ENCODE peak calls at places on chromosomes 11 and 22, in four cellular contexts. One of them, this sample, is unnamed.

GRCh38 chr22:49878206-49878605 is 24.6 kb downstream of the ZBED4 start:
- DNase-seq in activated naive CD8-positive, alpha-beta T cell treated with anti-CD3 and anti-CD28 coated beads, Interleukin-2, amount 50 U/mL, for 24 hours: no peak
- DNase-seq in cardiac muscle cell: no peak
- DNase-seq in psoas muscle: no peak
- DNase-seq in this sample: no peak

GRCh38 chr22:19107730-19108074 is 14.5 kb downstream of the DGCR2 start:
- DNase-seq in activated naive CD8-positive, alpha-beta T cell treated with anti-CD3 and anti-CD28 coated beads, Interleukin-2, amount 50 U/mL, for 24 hours: no peak
- DNase-seq in psoas muscle: no peak
- DNase-seq in cardiac muscle cell: no peak
- DNase-seq in this sample: no peak

GRCh38 chr22:35538801-35539321 is 1.8 kb upstream of the RASD2 start:
- DNase-seq in activated naive CD8-positive, alpha-beta T cell treated with anti-CD3 and anti-CD28 coated beads, Interleukin-2, amount 50 U/mL, for 24 hours: peak; percentile 60
- DNase-seq in cardiac muscle cell: peak; percentile 38
- DNase-seq in psoas muscle: no peak
- DNase-seq in this sample: no peak

GRCh38 chr22:38754247-38755154 is 1.3 kb downstream of the SUN2 start:
- DNase-seq in activated naive CD8-positive, alpha-beta T cell treated with anti-CD3 and anti-CD28 coated beads, Interleukin-2, amount 50 U/mL, for 24 hours: peak; percentile 38
- DNase-seq in cardiac muscle cell: peak; percentile 41
- DNase-seq in psoas muscle: peak; percentile 83
- DNase-seq in this sample: peak; percentile 74

GRCh38 chr11:109707411-109707810 is 285.4 kb downstream of the C11orf87 start:
- DNase-seq in cardiac muscle cell: no peak
- DNase-seq in activated naive CD8-positive, alpha-beta T cell treated with anti-CD3 and anti-CD28 coated beads, Interleukin-2, amount 50 U/mL, for 24 hours: no peak
- DNase-seq in psoas muscle: no peak
- DNase-seq in this sample: no peak

GRCh38 chr11:88552377-88553029 is 215.0 kb upstream of the CTSC start:
- DNase-seq in activated naive CD8-positive, alpha-beta T cell treated with anti-CD3 and anti-CD28 coated beads, Interleukin-2, amount 50 U/mL, for 24 hours: peak; percentile 35
- DNase-seq in psoas muscle: no peak
- DNase-seq in cardiac muscle cell: peak; percentile 72
- DNase-seq in this sample: peak; percentile 58

GRCh38 chr22:37387793-37388192 is 39.5 kb downstream of the ELFN2 start:
- DNase-seq in cardiac muscle cell: no peak
- DNase-seq in activated naive CD8-positive, alpha-beta T cell treated with anti-CD3 and anti-CD28 coated beads, Interleukin-2, amount 50 U/mL, for 24 hours: no peak
- DNase-seq in psoas muscle: no peak
- DNase-seq in this sample: no peak

GRCh38 chr11:76788661-76789442 is 5.7 kb downstream of the TSKU start:
- DNase-seq in activated naive CD8-positive, alpha-beta T cell treated with anti-CD3 and anti-CD28 coated beads, Interleukin-2, amount 50 U/mL, for 24 hours: no peak
- DNase-seq in cardiac muscle cell: no peak
- DNase-seq in psoas muscle: no peak
- DNase-seq in this sample: peak; percentile 77

GRCh38 chr22:23213581-23214341 is 33.5 kb downstream of the BCR start:
- DNase-seq in psoas muscle: no peak
- DNase-seq in cardiac muscle cell: no peak
- DNase-seq in activated naive CD8-positive, alpha-beta T cell treated with anti-CD3 and anti-CD28 coated beads, Interleukin-2, amount 50 U/mL, for 24 hours: no peak
- DNase-seq in this sample: peak; percentile 1

GRCh38 chr11:17333799-17334586 is 17.6 kb upstream of the NCR3LG1 start:
- DNase-seq in activated naive CD8-positive, alpha-beta T cell treated with anti-CD3 and anti-CD28 coated beads, Interleukin-2, amount 50 U/mL, for 24 hours: no peak
- DNase-seq in cardiac muscle cell: no peak
- DNase-seq in psoas muscle: no peak
- DNase-seq in this sample: peak; percentile 58

GRCh38 chr11:71078482-71078881 is 173.9 kb downstream of the SHANK2 start:
- DNase-seq in psoas muscle: no peak
- DNase-seq in cardiac muscle cell: no peak
- DNase-seq in activated naive CD8-positive, alpha-beta T cell treated with anti-CD3 and anti-CD28 coated beads, Interleukin-2, amount 50 U/mL, for 24 hours: no peak
- DNase-seq in this sample: no peak

This sample was measured in right cardiac atrium.